ENCODE peak calls at places on chromosomes 7 and 10, in seven cellular contexts. R, Y, X, Q, F, G and M are unnamed samples.

GRCh38 chr7:91128574-91129348 is 135.5 kb upstream of the FZD1 start:
- DNase-seq in F (no peak), R (peak), X (no peak), Q (peak), Y (no peak), G (no peak), M (peak)

GRCh38 chr10:30784521-30784895 is 155.0 kb upstream of the LYZL2 start:
- DNase-seq in X (no peak), Q (peak), F (no peak), G (no peak), R (peak), Y (no peak), M (no peak)

GRCh38 chr10:86848747-86849146 is 92.3 kb downstream of the BMPR1A start:
- DNase-seq in F (no peak), R (no peak), Y (no peak), Q (no peak), G (no peak), X (no peak), M (no peak)

GRCh38 chr10:46028584-46029570 is 1.5 kb downstream of the NCOA4 start:
- DNase-seq in Y (no peak), R (peak), F (peak), G (no peak), Q (peak), X (no peak), M (no peak)

GRCh38 chr10:110414563-110415309 is 83.0 kb upstream of the DUSP5 start:
- DNase-seq in F (peak), X (no peak), R (no peak), Q (peak), Y (no peak), G (no peak), M (no peak)

GRCh38 chr10:78856421-78856820 is 212.3 kb upstream of the ZMIZ1 start:
- DNase-seq in Y (no peak), Q (no peak), R (no peak), F (no peak), G (no peak), X (no peak), M (no peak)

GRCh38 chr10:59905066-59905734 is 1.2 kb downstream of the CCDC6 start:
- DNase-seq in Q (peak), F (no peak), R (peak), Y (peak), X (peak), G (no peak), M (peak)

GRCh38 chr10:79379512-79380124 is 32.3 kb downstream of the PPIF start:
- DNase-seq in Q (no peak), R (no peak), F (no peak), G (no peak), Y (peak), X (no peak), M (peak)

GRCh38 chr7:138328215-138328614 is 131.8 kb upstream of the TRIM24 start:
- DNase-seq in Y (no peak), R (no peak), G (no peak), Q (no peak), F (no peak), X (no peak), M (no peak)

GRCh38 chr7:4838626-4839334 is 23.1 kb downstream of the PAPOLB start:
- DNase-seq in G (no peak), F (no peak), R (no peak), Y (no peak), X (no peak), Q (no peak), M (peak)

GRCh38 chr10:104614245-104614831 is 26.8 kb upstream of the SORCS3 start:
- DNase-seq in F (peak), R (peak), X (peak), Y (peak), Q (no peak), G (peak), M (peak)

GRCh38 chr7:91286432-91286831 is 22.2 kb downstream of the FZD1 start:
- DNase-seq in Y (peak), G (no peak), X (no peak), F (no peak), Q (no peak), R (no peak), M (no peak)

GRCh38 chr10:73251683-73252444 is 580 bp downstream of the MRPS16 start:
- DNase-seq in X (no peak), Q (no peak), R (no peak), Y (peak), F (no peak), G (no peak), M (peak)

GRCh38 chr10:103879831-103880230 is 24.5 kb upstream of the SH3PXD2A start:
- DNase-seq in X (no peak), F (no peak), Y (no peak), Q (no peak), R (no peak), G (no peak), M (no peak)

GRCh38 chr7:98994046-98994944 is 116.0 kb downstream of the TRRAP start:
- DNase-seq in R (no peak), F (no peak), Q (no peak), X (no peak), G (no peak), Y (no peak), M (no peak)

GRCh38 chr7:98991141-98991540 is 112.8 kb downstream of the TRRAP start:
- DNase-seq in Y (no peak), F (no peak), G (no peak), R (no peak), Q (no peak), X (no peak), M (no peak)

GRCh38 chr7:98992076-98992475 is 113.7 kb downstream of the TRRAP start:
- DNase-seq in R (no peak), F (no peak), G (no peak), X (no peak), Y (no peak), Q (no peak), M (no peak)

GRCh38 chr7:98995111-98995510 is 116.8 kb downstream of the TRRAP start:
- DNase-seq in R (no peak), F (no peak), X (no peak), G (no peak), Q (no peak), Y (no peak), M (no peak)

GRCh38 chr7:98993024-98993897 is 114.9 kb downstream of the TRRAP start:
- DNase-seq in F (no peak), Q (no peak), X (no peak), G (peak), Y (no peak), R (no peak), M (peak)
- TF ChIP-seq CTCF in F (peak), Q (no peak), X (peak), G (peak), Y (peak), R (no peak), M (peak)

DNA sequence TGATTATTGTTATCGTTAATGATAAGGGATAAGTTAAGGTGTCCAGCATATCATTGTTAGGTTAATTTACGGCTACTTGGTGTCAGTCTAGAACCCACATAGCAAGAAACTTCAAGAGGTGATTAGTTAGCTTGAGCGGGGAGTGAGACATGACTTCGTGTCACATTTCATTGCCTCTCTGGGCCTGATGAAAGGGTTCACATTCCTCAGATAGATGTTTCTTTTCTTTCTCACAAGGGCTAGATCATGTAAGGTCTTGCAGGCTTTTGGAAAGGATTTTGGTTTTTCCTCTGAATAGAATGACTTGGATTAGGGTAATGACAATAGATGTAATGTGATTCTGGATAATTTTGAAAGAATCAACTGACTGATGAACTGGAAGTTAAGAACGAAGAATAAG is 26.7 kb downstream of the WAC start:
- DNase-seq in Y (no peak), G (no peak), X (no peak), F (no peak), R (no peak), Q (peak), M (no peak)
- H3K27ac ChIP-seq in Y (no peak), G (no peak), X (no peak), F (no peak), R (no peak), Q (no peak), M (peak)

GRCh38 chr7:6476596-6477374 is 29.0 kb upstream of the DAGLB start:
- DNase-seq in R (no peak), X (no peak), G (no peak), F (no peak), Y (no peak), Q (no peak), M (no peak)
- H3K9ac ChIP-seq in R (no peak), X (no peak), G (peak), F (no peak), Y (no peak), Q (no peak), M (no peak)

DNA sequence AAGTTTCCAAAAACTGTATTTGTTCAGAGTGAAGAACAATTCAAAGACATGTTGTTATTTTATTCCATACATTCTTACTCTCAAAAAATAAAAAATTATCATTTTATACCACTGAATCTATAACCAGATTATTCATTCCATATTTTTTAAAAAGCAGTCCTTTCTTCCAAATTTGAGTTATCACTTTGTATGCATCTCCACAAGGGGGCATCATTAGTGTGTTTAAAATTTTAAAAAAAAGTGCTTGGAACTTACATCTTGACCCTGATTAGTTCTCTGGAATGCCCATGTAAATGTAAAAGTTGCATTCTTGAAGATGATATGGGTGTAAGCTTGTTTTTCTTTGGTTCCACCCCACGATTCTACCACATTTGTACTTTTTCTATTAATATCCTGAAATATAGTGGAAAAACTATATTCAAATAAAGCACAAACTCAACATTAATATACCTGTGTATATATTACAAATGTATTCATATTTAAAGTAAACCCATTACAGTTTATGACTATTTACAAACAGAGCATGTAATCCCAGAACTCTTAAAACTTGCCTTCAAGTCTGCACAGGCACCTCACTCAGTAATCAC is 144.9 kb downstream of the ELAPOR2 start:
- DNase-seq in G (peak), R (peak), X (no peak), Q (peak), Y (no peak), F (no peak), M (no peak)
- TF ChIP-seq CTCF in G (peak), R (peak), X (peak), Q (peak), Y (peak), F (peak), M (peak)